ENCODE peak calls at places on chromosomes 12 and 14, in four cellular contexts. A, I, K and G are unnamed samples.

GRCh38 chr14:95452176-95452889 is 64.1 kb downstream of the SYNE3 start:
- DNase-seq in I (no peak), K (peak), A (peak), G (no peak)

GRCh38 chr12:16605666-16606116 is 271 bp downstream of the LMO3 start:
- DNase-seq in K (no peak), A (no peak), I (no peak), G (no peak)

GRCh38 chr12:74780458-74781241 is 243.0 kb downstream of the ATXN7L3B start:
- DNase-seq in K (no peak), A (no peak), I (no peak), G (no peak)

GRCh38 chr12:80939231-80939950 is 1.7 kb upstream of the LIN7A start:
- DNase-seq in K (no peak), I (no peak), A (no peak), G (no peak)

GRCh38 chr12:50059440-50060119 is 2.2 kb downstream of the ASIC1 start:
- DNase-seq in K (no peak), A (no peak), I (no peak), G (no peak)

GRCh38 chr14:33737446-33737845 is 213.4 kb downstream of the EGLN3 start:
- DNase-seq in A (no peak), K (no peak), I (no peak), G (no peak)

GRCh38 chr12:52204931-52205505 is 13.2 kb upstream of the KRT80 start:
- DNase-seq in A (no peak), K (no peak), I (no peak), G (no peak)

GRCh38 chr14:105499256-105500035 is 8.4 kb downstream of the TEDC1 start:
- DNase-seq in I (no peak), K (peak), A (no peak), G (peak)

GRCh38 chr12:113333877-113334785 is 778 bp downstream of the SLC8B1 start:
- DNase-seq in A (peak), K (no peak), I (peak), G (no peak)

GRCh38 chr12:7602287-7602686 is 63.4 kb downstream of the APOBEC1 start:
- DNase-seq in I (no peak), A (peak), K (no peak), G (no peak)

GRCh38 chr14:32508281-32508680 is 179.2 kb downstream of the AKAP6 start:
- DNase-seq in I (no peak), K (no peak), A (no peak), G (no peak)

DNA sequence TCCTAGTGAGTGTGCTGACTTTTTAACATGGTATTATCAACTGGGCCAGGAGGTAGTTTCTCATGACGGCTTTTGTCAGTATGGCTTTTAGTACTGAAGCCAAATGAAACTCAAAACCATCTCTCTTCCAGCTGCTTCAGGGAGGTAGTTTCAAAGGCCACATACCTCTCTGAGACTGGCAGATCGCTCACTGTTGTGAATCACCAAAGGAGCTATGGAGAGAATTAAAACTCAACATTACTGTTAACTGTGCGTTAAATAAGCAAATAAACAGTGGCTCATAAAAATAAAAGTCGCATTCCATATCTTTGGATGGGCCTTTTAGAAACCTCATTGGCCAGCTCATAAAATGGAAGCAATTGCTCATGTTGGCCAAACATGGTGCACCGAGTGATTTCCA is 141.1 kb downstream of the HMGA2 start:
- DNase-seq in A (no peak), K (no peak), I (no peak), G (no peak)
- TF ChIP-seq POLR2AphosphoS5 in A (no peak), K (no peak), I (no peak), G (no peak)

GRCh38 chr14:74637184-74637562 is 25.1 kb upstream of the LTBP2 start:
- DNase-seq in K (no peak), A (no peak), I (no peak), G (no peak)

GRCh38 chr14:74638970-74639369 is 26.9 kb upstream of the LTBP2 start:
- DNase-seq in K (no peak), I (no peak), A (no peak), G (no peak)

GRCh38 chr14:74636424-74637183 is 24.6 kb upstream of the LTBP2 start:
- DNase-seq in I (no peak), K (no peak), A (no peak), G (no peak)

GRCh38 chr14:74635831-74636230 is 23.8 kb upstream of the LTBP2 start:
- DNase-seq in A (no peak), K (no peak), I (no peak), G (no peak)

DNA sequence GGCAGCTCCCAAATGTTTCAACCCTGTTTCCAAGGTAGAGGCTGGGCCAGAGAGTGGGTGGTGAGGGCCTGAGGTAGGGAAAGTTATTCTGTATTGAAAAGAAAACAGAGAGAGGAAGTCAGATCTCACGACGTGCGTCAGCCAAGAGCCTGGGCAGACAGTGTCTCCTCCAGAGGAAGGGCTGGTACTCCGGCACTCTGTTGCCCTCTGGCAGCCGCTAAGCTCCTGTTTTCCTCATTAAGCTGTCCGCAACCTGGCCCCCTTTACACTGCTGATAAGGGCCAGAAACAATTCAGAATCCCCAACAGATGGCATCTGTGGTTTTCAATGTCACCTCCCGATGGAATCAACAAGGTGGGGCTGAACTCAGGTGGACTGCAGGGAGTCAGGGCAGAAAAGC is 26.0 kb upstream of the LTBP2 start:
- DNase-seq in K (no peak), I (no peak), A (no peak), G (no peak)
- TF ChIP-seq POLR2AphosphoS5 in K (no peak), I (no peak), A (no peak), G (no peak)

GRCh38 chr12:122986258-122986871 is 5.9 kb downstream of the ARL6IP4 start:
- DNase-seq in K (no peak), I (no peak), A (no peak), G (no peak)
- TF ChIP-seq POLR2AphosphoS5 in K (no peak), I (no peak), A (no peak), G (no peak)

GRCh38 chr12:18651525-18651924 is 86.3 kb downstream of the PLCZ1 start:
- DNase-seq in A (no peak), I (no peak), K (no peak), G (no peak)

GRCh38 chr12:18644564-18644963 is 93.2 kb downstream of the PLCZ1 start:
- DNase-seq in K (no peak), I (no peak), A (no peak), G (no peak)

GRCh38 chr12:18643673-18644072 is 94.1 kb downstream of the PLCZ1 start:
- DNase-seq in K (no peak), A (no peak), I (no peak), G (no peak)

DNA sequence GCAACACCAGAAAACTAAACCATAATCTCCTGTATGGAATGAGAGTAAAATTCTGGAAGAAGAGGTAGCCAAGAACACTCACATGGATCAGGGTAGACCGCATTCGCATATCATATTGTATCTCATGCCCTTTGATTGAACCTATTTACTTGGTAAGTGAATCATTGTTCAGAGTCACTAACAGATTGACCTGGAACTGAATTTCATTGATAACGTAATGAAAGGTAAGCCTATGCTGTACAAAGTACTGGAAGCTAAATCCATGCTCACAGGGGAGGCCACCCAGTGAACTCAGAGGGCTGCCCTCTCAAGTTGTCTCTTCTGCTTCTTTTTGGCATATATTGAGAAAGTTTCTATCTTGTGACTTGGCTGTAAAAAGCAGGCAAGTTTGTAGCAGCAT is 91.5 kb downstream of the PLCZ1 start:
- DNase-seq in I (no peak), K (no peak), A (no peak), G (no peak)
- TF ChIP-seq POLR2AphosphoS5 in I (no peak), K (no peak), A (no peak), G (no peak)

GRCh38 chr12:4286228-4286627 is 12.7 kb downstream of the CCND2 start:
- DNase-seq in I (no peak), A (no peak), K (no peak), G (no peak)
- TF ChIP-seq POLR2AphosphoS5 in I (no peak), A (no peak), K (no peak), G (no peak)

DNA sequence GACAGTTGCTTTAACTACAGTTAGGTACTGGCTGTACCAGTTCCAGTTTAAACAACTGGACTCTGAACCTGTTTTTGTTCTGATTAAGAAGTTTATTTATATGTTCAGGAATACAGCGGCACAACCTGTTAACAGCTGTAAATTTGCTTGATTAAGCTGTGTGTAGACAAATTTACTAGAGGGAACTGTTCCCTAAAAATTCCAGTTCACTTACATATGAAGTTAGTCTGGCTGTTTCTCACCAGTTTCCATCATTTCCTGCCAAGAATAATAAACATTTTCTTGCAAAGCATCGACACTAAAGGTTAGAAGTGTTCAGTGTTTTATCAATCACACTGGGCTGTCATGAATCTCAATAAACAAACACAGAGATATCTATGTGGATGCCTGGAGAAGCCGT is 192.1 kb downstream of the RAD51B start:
- DNase-seq in A (no peak), K (no peak), I (no peak), G (no peak)
- TF ChIP-seq POLR2AphosphoS5 in A (no peak), K (no peak), I (peak), G (no peak)